ENCODE peak calls at places on chromosomes 6 and 20, in ten cellular contexts. C, N, Q, B, Y, A, S, J, Z and R are unnamed samples.

GRCh38 chr6:31836676-31837611 is 9.4 kb downstream of the HSPA1B start:
- DNase-seq in C (no peak), N (no peak), Q (no peak), B (peak; percentile 57), Y (peak; percentile 43), A (no peak), S (no peak), J (no peak), Z (no peak), R (no peak)

GRCh38 chr6:36197739-36198221 is 1.2 kb downstream of the BRPF3 start:
- DNase-seq in C (no peak), N (no peak), Q (no peak), B (no peak), Y (no peak), A (no peak), S (no peak), J (no peak), Z (no peak), R (no peak)

GRCh38 chr6:127999032-127999431 is 98.2 kb upstream of the THEMIS start:
- DNase-seq in C (no peak), N (no peak), Q (no peak), B (no peak), Y (no peak), A (no peak), S (no peak), J (no peak), Z (no peak), R (no peak)

GRCh38 chr6:42988486-42989020 is 4.2 kb downstream of the PPP2R5D start:
- DNase-seq in C (no peak), N (no peak), Q (no peak), B (no peak), Y (peak; percentile 48), A (no peak), S (no peak), J (no peak), Z (no peak), R (no peak)

GRCh38 chr6:138293428-138293827 is 75.1 kb upstream of the PBOV1 start:
- DNase-seq in C (no peak), N (no peak), Q (no peak), B (no peak), Y (no peak), A (no peak), S (no peak), J (no peak), Z (no peak), R (no peak)

GRCh38 chr6:25017932-25018581 is 82.3 kb upstream of the RIPOR2 start:
- DNase-seq in C (peak; percentile 33), N (peak; percentile 62), Q (peak; percentile 69), B (peak; percentile 78), Y (peak; percentile 86), A (peak; percentile 71), S (no peak), J (peak; percentile 79), Z (peak; percentile 70), R (peak; percentile 78)

GRCh38 chr6:87333033-87333432 is 4.0 kb upstream of the GJB7 start:
- DNase-seq in C (no peak), N (no peak), Q (no peak), B (no peak), Y (no peak), A (no peak), S (no peak), J (no peak), Z (no peak), R (no peak)

GRCh38 chr6:49415358-49415757 is 47.7 kb downstream of the MMUT start:
- DNase-seq in C (no peak), N (no peak), Q (no peak), B (no peak), Y (no peak), A (no peak), S (no peak), J (no peak), Z (no peak), R (no peak)

GRCh38 chr6:21874372-21874771 is 280.8 kb downstream of the SOX4 start:
- DNase-seq in C (no peak), N (no peak), Q (no peak), B (no peak), Y (no peak), A (no peak), S (no peak), J (no peak), Z (no peak), R (no peak)

GRCh38 chr6:118318648-118319047 is 229.4 kb upstream of the PLN start:
- DNase-seq in C (no peak), N (no peak), Q (no peak), B (no peak), Y (no peak), A (no peak), S (no peak), J (no peak), Z (no peak), R (no peak)

GRCh38 chr6:170147832-170148708 is 142.8 kb downstream of the DLL1 start:
- DNase-seq in C (no peak), N (peak; percentile 19), Q (peak; percentile 68), B (no peak), Y (no peak), A (no peak), S (no peak), J (peak; percentile 34), Z (peak; percentile 45), R (peak; percentile 26)

DNA sequence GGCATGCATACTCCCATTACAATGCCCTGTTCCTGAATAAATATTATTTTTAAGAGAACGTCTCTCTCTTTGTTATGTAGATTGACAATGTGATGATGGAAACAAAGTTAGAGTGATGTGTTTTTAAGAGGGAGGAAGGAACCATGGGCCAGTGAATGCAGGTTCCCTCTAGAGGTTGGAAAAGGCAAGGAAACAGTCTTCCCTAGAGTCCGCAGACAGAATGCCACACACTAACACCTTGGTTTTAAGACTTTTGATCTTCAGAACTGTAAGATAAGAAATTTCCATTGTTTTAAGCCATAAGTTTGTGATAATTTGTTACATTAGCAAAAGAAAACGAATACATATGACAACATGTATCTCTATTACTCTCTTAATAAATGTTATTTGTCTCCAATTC is 4.7 kb upstream of the CENPW start:
- DNase-seq in C (no peak), N (no peak), Q (no peak), B (no peak), Y (no peak), A (no peak), S (no peak), J (no peak), Z (no peak), R (no peak)
- TF ChIP-seq CTCF in C (peak; percentile 23), N (peak; percentile 30), Q (no peak), B (peak; percentile 20), Y (peak; percentile 5), A (no peak), S (no peak), J (no peak), Z (no peak), R (no peak)

GRCh38 chr20:41154436-41155176 is 17.3 kb downstream of the PLCG1 start:
- DNase-seq in C (no peak), N (no peak), Q (no peak), B (no peak), Y (peak; percentile 49), A (no peak), S (no peak), J (no peak), Z (no peak), R (no peak)
- TF ChIP-seq CTCF in C (no peak), N (no peak), Q (no peak), B (no peak), Y (peak; percentile 28), A (no peak), S (no peak), J (no peak), Z (no peak), R (no peak)

DNA sequence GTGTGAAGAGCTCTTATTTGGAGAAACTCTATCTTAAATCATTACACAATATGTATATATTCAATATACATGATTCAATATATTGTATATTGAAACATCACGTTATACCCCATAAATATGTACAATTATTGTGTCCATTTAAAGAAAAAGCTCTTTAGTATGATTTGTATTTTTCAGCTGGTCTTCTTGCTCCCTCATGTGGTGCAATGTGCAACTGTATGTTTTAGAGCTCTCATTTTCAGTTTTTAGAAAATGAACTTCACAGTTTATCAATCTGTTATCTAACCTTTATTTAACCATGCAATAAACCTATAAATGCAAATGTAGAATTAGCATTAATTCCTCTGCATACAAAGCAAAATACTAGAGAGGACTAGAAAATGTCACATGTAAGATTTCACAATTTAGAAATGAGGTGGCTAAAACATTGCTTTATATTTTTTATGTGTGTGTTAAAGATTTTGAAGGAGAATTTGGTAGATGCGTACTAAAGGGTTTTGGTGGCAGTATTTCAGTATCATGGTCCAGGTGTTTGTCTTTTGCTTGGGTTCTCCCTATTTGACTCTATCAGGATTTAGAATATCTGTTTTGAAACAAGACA is 167.1 kb downstream of the PHF3 start:
- DNase-seq in C (no peak), N (peak; percentile 28), Q (no peak), B (peak; percentile 56), Y (peak; percentile 57), A (peak; percentile 5), S (no peak), J (no peak), Z (peak; percentile 23), R (no peak)
- TF ChIP-seq CTCF in C (peak; percentile 59), N (peak; percentile 76), Q (no peak), B (peak; percentile 79), Y (peak; percentile 72), A (peak; percentile 58), S (peak; percentile 38), J (peak; percentile 41), Z (peak; percentile 61), R (no peak)

DNA sequence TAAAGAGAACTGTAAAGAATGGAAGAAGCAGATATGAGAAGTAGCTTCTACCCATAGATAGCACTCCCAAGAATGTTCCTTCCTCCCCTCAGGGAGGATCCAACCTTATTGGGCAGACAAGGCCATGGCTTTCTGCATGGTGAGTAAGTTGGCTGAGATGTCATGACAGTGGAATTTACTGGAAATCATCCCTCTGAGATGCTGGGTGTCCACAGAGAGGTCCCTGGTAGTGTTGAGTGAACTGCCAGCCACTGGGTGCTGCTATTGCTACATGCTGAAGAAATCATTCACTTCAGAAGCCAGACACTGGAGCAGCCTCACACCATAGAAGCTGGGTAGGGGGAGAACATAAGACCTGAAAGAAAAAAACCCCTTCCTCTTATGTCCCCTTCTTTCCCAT is 46.4 kb upstream of the FERMT1 start:
- DNase-seq in C (no peak), N (no peak), Q (no peak), B (peak; percentile 12), Y (peak; percentile 41), A (no peak), S (no peak), J (no peak), Z (no peak), R (no peak)
- TF ChIP-seq CTCF in C (peak; percentile 37), N (peak; percentile 20), Q (no peak), B (peak; percentile 16), Y (peak; percentile 30), A (no peak), S (no peak), J (no peak), Z (no peak), R (no peak)

GRCh38 chr20:52783769-52784168 is 188.4 kb upstream of the TSHZ2 start:
- DNase-seq in C (no peak), N (peak; percentile 56), Q (no peak), B (no peak), Y (peak; percentile 27), A (no peak), S (no peak), J (no peak), Z (no peak), R (no peak)
- TF ChIP-seq CTCF in C (peak; percentile 38), N (peak; percentile 76), Q (no peak), B (peak; percentile 18), Y (peak; percentile 36), A (no peak), S (no peak), J (no peak), Z (no peak), R (no peak)

GRCh38 chr6:123316733-123317323 is 319.9 kb downstream of the TRDN start:
- DNase-seq in C (peak; percentile 20), N (no peak), Q (no peak), B (peak; percentile 30), Y (peak; percentile 15), A (no peak), S (no peak), J (no peak), Z (no peak), R (no peak)
- TF ChIP-seq CTCF in C (no peak), N (peak; percentile 21), Q (peak; percentile 53), B (peak; percentile 38), Y (peak; percentile 32), A (peak; percentile 54), S (no peak), J (peak; percentile 54), Z (peak; percentile 30), R (peak; percentile 67)